ENCODE peak calls at places on chromosome 18, in nine cellular contexts. One of them, this sample, is unnamed.

GRCh38 chr18:50813353-50813752 is 6.5 kb downstream of the MRO start:
- DNase-seq in mammary epithelial cell: no peak
- DNase-seq in RWPE1: no peak
- DNase-seq in AG09319: no peak
- DNase-seq in ELF-1: no peak
- DNase-seq in activated CD4-positive, alpha-beta T cell treated with anti-CD3 and anti-CD28 coated beads, Interleukin-2, amount 10 ng/mL, durations not matched to agents 7 days and 5 days: no peak
- DNase-seq in memory B cell: no peak
- DNase-seq in GM23338: no peak
- DNase-seq in CD8-positive, alpha-beta memory T cell: no peak
- DNase-seq in this sample: no peak

GRCh38 chr18:11324510-11324909 is 175.1 kb upstream of the PIEZO2 start:
- DNase-seq in AG09319: no peak
- DNase-seq in ELF-1: no peak
- DNase-seq in memory B cell: no peak
- DNase-seq in mammary epithelial cell: no peak
- DNase-seq in GM23338: no peak
- DNase-seq in CD8-positive, alpha-beta memory T cell: no peak
- DNase-seq in activated CD4-positive, alpha-beta T cell treated with anti-CD3 and anti-CD28 coated beads, Interleukin-2, amount 10 ng/mL, durations not matched to agents 7 days and 5 days: no peak
- DNase-seq in RWPE1: no peak
- DNase-seq in this sample: no peak

GRCh38 chr18:9901377-9901776 is 12.4 kb upstream of the VAPA start:
- DNase-seq in ELF-1: no peak
- DNase-seq in GM23338: no peak
- DNase-seq in RWPE1: no peak
- DNase-seq in memory B cell: no peak
- DNase-seq in activated CD4-positive, alpha-beta T cell treated with anti-CD3 and anti-CD28 coated beads, Interleukin-2, amount 10 ng/mL, durations not matched to agents 7 days and 5 days: no peak
- DNase-seq in CD8-positive, alpha-beta memory T cell: no peak
- DNase-seq in AG09319: no peak
- DNase-seq in mammary epithelial cell: no peak
- DNase-seq in this sample: no peak

GRCh38 chr18:24502621-24503020 is 42.2 kb downstream of the HRH4 start:
- DNase-seq in RWPE1: no peak
- DNase-seq in AG09319: no peak
- DNase-seq in memory B cell: no peak
- DNase-seq in CD8-positive, alpha-beta memory T cell: no peak
- DNase-seq in mammary epithelial cell: no peak
- DNase-seq in ELF-1: peak
- DNase-seq in activated CD4-positive, alpha-beta T cell treated with anti-CD3 and anti-CD28 coated beads, Interleukin-2, amount 10 ng/mL, durations not matched to agents 7 days and 5 days: no peak
- DNase-seq in GM23338: no peak
- DNase-seq in this sample: no peak

GRCh38 chr18:63290456-63291200 is 28.9 kb downstream of the BCL2 start:
- DNase-seq in AG09319: no peak
- DNase-seq in CD8-positive, alpha-beta memory T cell: peak
- DNase-seq in mammary epithelial cell: no peak
- DNase-seq in activated CD4-positive, alpha-beta T cell treated with anti-CD3 and anti-CD28 coated beads, Interleukin-2, amount 10 ng/mL, durations not matched to agents 7 days and 5 days: peak
- DNase-seq in RWPE1: no peak
- DNase-seq in ELF-1: no peak
- DNase-seq in GM23338: peak
- DNase-seq in memory B cell: no peak
- DNase-seq in this sample: no peak

GRCh38 chr18:48159816-48160215 is 229.4 kb upstream of the SMAD2 start:
- DNase-seq in AG09319: no peak
- DNase-seq in activated CD4-positive, alpha-beta T cell treated with anti-CD3 and anti-CD28 coated beads, Interleukin-2, amount 10 ng/mL, durations not matched to agents 7 days and 5 days: no peak
- DNase-seq in memory B cell: no peak
- DNase-seq in mammary epithelial cell: peak
- DNase-seq in GM23338: no peak
- DNase-seq in CD8-positive, alpha-beta memory T cell: no peak
- DNase-seq in ELF-1: no peak
- DNase-seq in RWPE1: no peak
- DNase-seq in this sample: no peak

GRCh38 chr18:48408111-48408726 is 964 bp downstream of the ZBTB7C start:
- DNase-seq in RWPE1: no peak
- DNase-seq in activated CD4-positive, alpha-beta T cell treated with anti-CD3 and anti-CD28 coated beads, Interleukin-2, amount 10 ng/mL, durations not matched to agents 7 days and 5 days: no peak
- DNase-seq in GM23338: peak
- DNase-seq in CD8-positive, alpha-beta memory T cell: no peak
- DNase-seq in mammary epithelial cell: no peak
- DNase-seq in memory B cell: no peak
- DNase-seq in ELF-1: peak
- DNase-seq in AG09319: no peak
- DNase-seq in this sample: no peak

GRCh38 chr18:70671889-70672551 is 383.2 kb downstream of the SOCS6 start:
- DNase-seq in ELF-1: no peak
- DNase-seq in RWPE1: no peak
- DNase-seq in memory B cell: no peak
- DNase-seq in GM23338: no peak
- DNase-seq in CD8-positive, alpha-beta memory T cell: no peak
- DNase-seq in activated CD4-positive, alpha-beta T cell treated with anti-CD3 and anti-CD28 coated beads, Interleukin-2, amount 10 ng/mL, durations not matched to agents 7 days and 5 days: no peak
- DNase-seq in AG09319: no peak
- DNase-seq in mammary epithelial cell: no peak
- DNase-seq in this sample: no peak

GRCh38 chr18:70235478-70235877 is 30.0 kb upstream of the RTTN start:
- DNase-seq in mammary epithelial cell: no peak
- DNase-seq in AG09319: no peak
- DNase-seq in GM23338: no peak
- DNase-seq in activated CD4-positive, alpha-beta T cell treated with anti-CD3 and anti-CD28 coated beads, Interleukin-2, amount 10 ng/mL, durations not matched to agents 7 days and 5 days: no peak
- DNase-seq in RWPE1: no peak
- DNase-seq in memory B cell: no peak
- DNase-seq in CD8-positive, alpha-beta memory T cell: no peak
- DNase-seq in ELF-1: no peak
- DNase-seq in this sample: no peak

GRCh38 chr18:59744271-59744721 is 47.1 kb upstream of the CCBE1 start:
- DNase-seq in memory B cell: no peak
- DNase-seq in RWPE1: peak
- DNase-seq in AG09319: peak
- DNase-seq in CD8-positive, alpha-beta memory T cell: no peak
- DNase-seq in ELF-1: no peak
- DNase-seq in activated CD4-positive, alpha-beta T cell treated with anti-CD3 and anti-CD28 coated beads, Interleukin-2, amount 10 ng/mL, durations not matched to agents 7 days and 5 days: no peak
- DNase-seq in GM23338: no peak
- DNase-seq in mammary epithelial cell: peak
- DNase-seq in this sample: peak

GRCh38 chr18:68394705-68395104 is 320.2 kb downstream of the TMX3 start:
- DNase-seq in AG09319: no peak
- DNase-seq in CD8-positive, alpha-beta memory T cell: no peak
- DNase-seq in memory B cell: no peak
- DNase-seq in activated CD4-positive, alpha-beta T cell treated with anti-CD3 and anti-CD28 coated beads, Interleukin-2, amount 10 ng/mL, durations not matched to agents 7 days and 5 days: no peak
- DNase-seq in ELF-1: no peak
- DNase-seq in RWPE1: no peak
- DNase-seq in GM23338: no peak
- DNase-seq in mammary epithelial cell: no peak
- DNase-seq in this sample: no peak

GRCh38 chr18:37805773-37806380 is 240.3 kb upstream of the CELF4 start:
- DNase-seq in memory B cell: no peak
- DNase-seq in CD8-positive, alpha-beta memory T cell: no peak
- DNase-seq in RWPE1: no peak
- DNase-seq in activated CD4-positive, alpha-beta T cell treated with anti-CD3 and anti-CD28 coated beads, Interleukin-2, amount 10 ng/mL, durations not matched to agents 7 days and 5 days: no peak
- DNase-seq in ELF-1: peak
- DNase-seq in GM23338: no peak
- DNase-seq in AG09319: no peak
- DNase-seq in mammary epithelial cell: no peak
- DNase-seq in this sample: no peak